ENCODE peak calls at places on chromosomes 13 and 19, in four cellular contexts. E is stomach, Z is ovary, N is suprapubic skin. I is an unnamed sample.

GRCh38 chr13:21465710-21466160 is 6.6 kb upstream of the ZDHHC20 start:
- DNase-seq in Z (no peak), N (no peak), E (peak), I (no peak)

GRCh38 chr13:36919833-36920611 is at the start of gene SMAD9:
- DNase-seq in E (peak), N (no peak), Z (peak), I (peak)

GRCh38 chr19:41883463-41883820 is 458 bp downstream of the ARHGEF1 start:
- DNase-seq in E (no peak), Z (no peak), N (no peak), I (no peak)

GRCh38 chr13:112962396-112962795 is 6.6 kb upstream of the MCF2L start:
- DNase-seq in N (no peak), E (no peak), Z (no peak), I (no peak)

GRCh38 chr19:2041686-2042484 is 9.2 kb downstream of the MKNK2 start:
- DNase-seq in N (peak), Z (peak), E (peak), I (peak)

GRCh38 chr13:52924241-52925148 is 76.1 kb upstream of the PCDH8 start:
- DNase-seq in Z (no peak), E (no peak), N (no peak), I (no peak)

GRCh38 chr13:60134376-60134775 is 29.4 kb downstream of the DIAPH3 start:
- DNase-seq in Z (no peak), E (no peak), N (no peak), I (no peak)

GRCh38 chr19:23415034-23415433 is 19.8 kb upstream of the ZNF91 start:
- DNase-seq in N (no peak), E (no peak), Z (no peak), I (no peak)

GRCh38 chr13:89455741-89456140 is 1784.6 kb downstream of the SLITRK5 start:
- DNase-seq in N (no peak), Z (no peak), E (no peak), I (no peak)

GRCh38 chr13:39254606-39255005 is 216.3 kb downstream of the NHLRC3 start:
- DNase-seq in E (no peak), Z (no peak), N (no peak), I (no peak)

GRCh38 chr13:51846756-51847155 is 1.8 kb upstream of the TMEM272 start:
- DNase-seq in E (no peak), Z (no peak), N (no peak), I (no peak)

GRCh38 chr19:28492616-28493015 is 720.3 kb downstream of the UQCRFS1 start:
- DNase-seq in Z (no peak), N (no peak), E (no peak), I (peak)

GRCh38 chr19:6091771-6092291 is 18.5 kb downstream of the RFX2 start:
- DNase-seq in E (no peak), Z (no peak), N (no peak), I (no peak)

GRCh38 chr13:111038887-111039286 is 76.2 kb upstream of the ARHGEF7 start:
- DNase-seq in E (no peak), Z (no peak), N (no peak), I (no peak)

GRCh38 chr13:18949970-18950369 is 231.7 kb downstream of the TUBA3C start:
- DNase-seq in E (no peak), Z (no peak), N (no peak), I (no peak)

GRCh38 chr19:43438291-43439162 is 23.8 kb downstream of the TEX101 start:
- DNase-seq in Z (peak), N (peak), E (peak), I (no peak)

GRCh38 chr13:24148414-24149305 is 11.9 kb upstream of the SPATA13 start:
- DNase-seq in E (peak), Z (no peak), N (no peak), I (no peak)

GRCh38 chr19:31270897-31271568 is 78.2 kb downstream of the TSHZ3 start:
- DNase-seq in N (no peak), Z (peak), E (no peak), I (no peak)
- H3K27ac ChIP-seq in N (no peak), Z (no peak), E (no peak), I (no peak)

DNA sequence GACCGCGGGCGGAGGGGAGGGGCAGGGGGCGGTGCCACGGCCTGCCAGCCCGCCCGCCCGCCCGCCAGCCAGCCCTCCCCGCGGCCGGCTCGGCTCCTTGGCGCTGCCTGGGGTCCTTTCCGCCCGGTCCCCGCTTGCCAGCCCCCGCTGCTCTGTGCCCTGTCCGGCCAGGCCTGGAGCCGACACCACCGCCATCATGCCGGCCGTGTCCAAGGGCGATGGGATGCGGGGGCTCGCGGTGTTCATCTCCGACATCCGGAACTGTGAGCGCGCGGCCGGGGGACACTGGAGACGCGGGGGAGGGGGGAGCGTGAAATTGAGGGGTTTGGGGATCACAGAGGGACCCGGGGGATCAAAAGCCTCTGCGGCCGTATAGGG is at the start of gene AP2A1:
- DNase-seq in N (no peak), E (no peak), Z (no peak), I (no peak)
- TF ChIP-seq POLR2A in N (no peak), E (no peak), Z (peak), I (peak)

DNA sequence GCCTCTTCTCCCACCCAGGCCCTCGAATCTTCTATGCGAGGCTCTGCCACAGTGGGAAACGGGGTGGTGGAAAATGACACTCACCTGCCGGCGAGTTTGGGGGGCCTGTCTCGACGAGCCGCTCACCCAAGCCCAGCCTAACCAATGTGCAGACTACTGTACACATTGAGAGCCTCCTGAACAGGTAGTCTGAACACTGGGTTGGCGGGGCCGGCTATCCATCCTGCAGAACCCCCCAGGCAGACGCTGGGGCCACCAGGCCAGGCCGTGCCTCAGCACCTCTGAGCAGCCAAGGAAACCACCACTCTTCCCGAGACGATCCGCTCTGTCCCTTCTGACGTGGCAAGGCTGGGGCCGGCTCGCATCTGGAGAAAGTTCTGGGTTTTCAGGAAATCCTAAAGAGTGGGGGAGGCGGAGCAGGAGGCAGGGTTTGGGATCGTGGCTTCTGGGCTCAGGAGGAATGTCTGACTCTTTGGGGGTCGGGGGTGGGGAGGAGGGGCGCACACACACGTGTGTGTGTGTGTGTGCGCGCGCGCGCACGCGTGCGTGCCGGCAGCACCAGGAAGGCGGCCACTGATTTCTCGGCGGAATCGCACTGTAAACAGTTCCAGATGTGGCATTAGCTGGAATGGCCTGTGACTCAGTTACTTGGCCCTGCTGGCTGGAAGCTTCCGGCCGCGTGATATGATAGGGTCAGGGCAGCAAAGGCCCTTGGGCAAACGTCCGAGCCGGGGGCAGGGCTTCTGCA is 18.5 kb downstream of the TMED1 start:
- DNase-seq in E (peak), N (no peak), Z (peak), I (peak)
- H3K4me3 ChIP-seq in E (peak), N (peak), Z (peak), I (no peak)

GRCh38 chr13:33917135-33917534 is 99.2 kb downstream of the RFC3 start:
- DNase-seq in Z (no peak), N (no peak), E (no peak), I (no peak)

GRCh38 chr13:33918199-33918932 is 100.4 kb downstream of the RFC3 start:
- DNase-seq in E (no peak), N (no peak), Z (no peak), I (no peak)
- H3K27ac ChIP-seq in E (no peak), N (no peak), Z (no peak), I (no peak)

GRCh38 chr19:763181-763580 is 12.3 kb downstream of the MISP start:
- DNase-seq in Z (no peak), E (no peak), N (no peak), I (no peak)
- TF ChIP-seq POLR2A in Z (no peak), E (no peak), N (no peak), I (no peak)